ENCODE peak calls at places on chromosome 7, in seven cellular contexts. M is adrenal gland, Y is uterus, D is Peyer's patch, H is brain microvascular endothelial cell, E is A549, V is fibroblast of lung. I is an unnamed sample.

GRCh38 chr7:36691983-36692382 is 32.3 kb downstream of the AOAH start:
- DNase-seq in H (no peak), V (no peak), D (no peak), Y (no peak), E (no peak), M (no peak), I (no peak)

GRCh38 chr7:80225361-80225760 is 90.7 kb downstream of the GNAI1 start:
- DNase-seq in M (no peak), V (peak), Y (no peak), D (no peak), H (no peak), E (no peak), I (no peak)

GRCh38 chr7:26485421-26486019 is 193.9 kb downstream of the SNX10 start:
- DNase-seq in M (no peak), E (no peak), Y (peak), V (no peak), H (no peak), D (no peak), I (no peak)

GRCh38 chr7:149824748-149825566 is 13.2 kb upstream of the ZNF862 start:
- DNase-seq in M (no peak), H (no peak), E (no peak), Y (no peak), D (no peak), V (no peak), I (no peak)

GRCh38 chr7:117124585-117125220 is 171.4 kb downstream of the ST7 start:
- DNase-seq in D (peak), M (peak), E (peak), V (peak), H (peak), Y (peak), I (peak)

GRCh38 chr7:13980474-13980873 is 9.0 kb downstream of the ETV1 start:
- DNase-seq in V (no peak), Y (no peak), E (no peak), M (no peak), H (no peak), D (no peak), I (no peak)

GRCh38 chr7:95952851-95953250 is 180.5 kb downstream of the DYNC1I1 start:
- DNase-seq in D (no peak), V (no peak), M (no peak), Y (no peak), H (no peak), E (no peak), I (no peak)

GRCh38 chr7:2164646-2165045 is 68.1 kb downstream of the MAD1L1 start:
- DNase-seq in V (no peak), H (no peak), E (no peak), M (no peak), D (no peak), Y (no peak), I (no peak)

GRCh38 chr7:42603496-42603895 is 308.4 kb downstream of the C7orf25 start:
- DNase-seq in V (no peak), H (no peak), D (no peak), M (no peak), Y (no peak), E (no peak), I (no peak)

GRCh38 chr7:99126921-99127553 is 16.9 kb downstream of the SMURF1 start:
- DNase-seq in H (peak), D (no peak), E (no peak), Y (no peak), M (peak), V (no peak), I (no peak)

GRCh38 chr7:44980393-44981034 is 1.7 kb upstream of the MYO1G start:
- DNase-seq in Y (no peak), E (no peak), H (peak), M (no peak), D (peak), V (peak), I (no peak)

GRCh38 chr7:111587715-111588433 is 25.6 kb upstream of the IMMP2L start:
- DNase-seq in D (no peak), Y (no peak), V (peak), E (peak), M (no peak), H (peak), I (peak)

GRCh38 chr7:105853931-105854419 is 22.4 kb downstream of the ATXN7L1 start:
- DNase-seq in E (no peak), D (no peak), V (no peak), Y (no peak), H (no peak), M (no peak), I (no peak)

GRCh38 chr7:21338728-21339164 is 89.1 kb upstream of the SP4 start:
- DNase-seq in H (no peak), M (no peak), E (no peak), Y (no peak), V (no peak), D (no peak), I (no peak)

GRCh38 chr7:26440253-26440992 is 148.8 kb downstream of the SNX10 start:
- DNase-seq in V (no peak), E (no peak), D (no peak), M (no peak), H (no peak), Y (no peak), I (no peak)

GRCh38 chr7:138460649-138461607 is 869 bp downstream of the TRIM24 start:
- DNase-seq in D (peak), Y (peak), E (peak), M (peak), V (peak), H (peak), I (peak)

GRCh38 chr7:55063633-55064032 is 44.8 kb downstream of the EGFR start:
- DNase-seq in M (no peak), V (peak), E (no peak), Y (no peak), H (peak), D (no peak), I (no peak)

GRCh38 chr7:79461660-79462059 is 8.2 kb upstream of the MAGI2 start:
- DNase-seq in V (peak), E (peak), M (no peak), Y (no peak), H (peak), D (no peak), I (peak)

GRCh38 chr7:130793855-130794618 is 60.0 kb upstream of the KLF14 start:
- DNase-seq in D (no peak), H (peak), Y (no peak), V (peak), M (no peak), E (peak), I (peak)

GRCh38 chr7:132102942-132103341 is 473.3 kb downstream of the PLXNA4 start:
- DNase-seq in D (no peak), M (no peak), H (no peak), E (no peak), V (no peak), Y (no peak), I (no peak)

GRCh38 chr7:39633563-39634550 is 10.5 kb downstream of the RALA start:
- DNase-seq in Y (no peak), D (no peak), H (no peak), M (no peak), E (no peak), V (peak), I (no peak)

GRCh38 chr7:114695182-114695581 is 226.7 kb upstream of the MDFIC start:
- DNase-seq in M (no peak), D (no peak), H (no peak), V (no peak), Y (no peak), E (no peak), I (no peak)

GRCh38 chr7:100119701-100120517 is 475 bp downstream of the CNPY4 start:
- DNase-seq in Y (peak), M (peak), H (peak), E (peak), D (peak), V (peak), I (peak)

GRCh38 chr7:30911561-30911969 is at the start of gene AQP1:
- DNase-seq in M (no peak), D (no peak), H (no peak), Y (peak), V (peak), E (no peak), I (no peak)

GRCh38 chr7:28595779-28596178 is 183.5 kb downstream of the CREB5 start:
- DNase-seq in D (no peak), H (no peak), V (no peak), Y (no peak), E (no peak), M (no peak), I (no peak)

GRCh38 chr7:25851332-25852248 is 300.4 kb upstream of the NFE2L3 start:
- DNase-seq in D (peak), V (peak), M (peak), Y (peak), H (peak), E (peak), I (peak)

GRCh38 chr7:98724591-98724990 is 107.5 kb downstream of the NPTX2 start:
- DNase-seq in H (no peak), V (no peak), E (no peak), D (no peak), Y (no peak), M (no peak), I (no peak)

GRCh38 chr7:50202052-50202555 is 102.4 kb upstream of the IKZF1 start:
- DNase-seq in Y (no peak), V (no peak), E (no peak), D (no peak), H (no peak), M (no peak), I (no peak)

GRCh38 chr7:55500117-55500516 is 72.2 kb downstream of the VOPP1 start:
- DNase-seq in H (no peak), E (no peak), V (no peak), Y (no peak), M (no peak), D (no peak), I (no peak)

GRCh38 chr7:123534383-123535260 is at the start of gene IQUB:
- DNase-seq in D (peak), E (peak), Y (peak), M (peak), H (peak), V (peak), I (peak)

GRCh38 chr7:74429153-74429747 is 24.5 kb upstream of the GTF2IRD1 start:
- DNase-seq in Y (no peak), M (no peak), D (no peak), H (peak), E (peak), V (peak), I (no peak)

GRCh38 chr7:46784746-46785145 is 797.2 kb downstream of the TNS3 start:
- DNase-seq in M (no peak), H (peak), V (peak), D (no peak), E (peak), Y (no peak), I (peak)

GRCh38 chr7:24828871-24829661 is 71.8 kb upstream of the GSDME start:
- DNase-seq in Y (no peak), V (peak), E (no peak), H (peak), M (no peak), D (no peak), I (no peak)

GRCh38 chr7:24830440-24831050 is 73.3 kb upstream of the GSDME start:
- DNase-seq in H (no peak), M (no peak), E (no peak), D (no peak), Y (no peak), V (no peak), I (no peak)

GRCh38 chr7:24831240-24831639 is 74.0 kb upstream of the GSDME start:
- DNase-seq in V (peak), H (no peak), E (no peak), D (no peak), M (no peak), Y (no peak), I (no peak)

GRCh38 chr7:24827589-24827988 is 70.3 kb upstream of the GSDME start:
- DNase-seq in V (peak), D (no peak), Y (no peak), H (peak), E (no peak), M (no peak), I (no peak)

DNA sequence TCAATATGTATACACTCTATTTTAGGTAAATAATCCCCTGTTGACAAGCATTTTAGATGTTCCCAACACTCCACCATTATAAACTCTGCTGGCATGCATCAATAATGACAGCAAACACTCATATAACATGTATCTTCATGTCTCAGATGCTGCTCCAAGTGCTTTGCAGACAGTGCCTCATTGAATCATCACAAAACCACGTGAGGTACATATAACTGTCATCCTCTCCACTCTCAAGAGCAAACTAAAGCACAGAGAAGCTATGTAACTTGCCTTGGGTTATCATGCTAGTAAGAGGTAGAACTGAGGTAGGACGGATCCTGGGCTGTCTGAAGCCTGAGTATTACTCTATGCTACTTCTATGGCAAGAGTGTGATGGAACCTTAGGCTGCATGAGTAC is 72.5 kb upstream of the GSDME start:
- DNase-seq in M (no peak), H (peak), Y (no peak), V (peak), E (no peak), D (no peak), I (peak)
- H3K27ac ChIP-seq in M (no peak), H (peak), Y (no peak), V (no peak), E (no peak), D (no peak), I (peak)

DNA sequence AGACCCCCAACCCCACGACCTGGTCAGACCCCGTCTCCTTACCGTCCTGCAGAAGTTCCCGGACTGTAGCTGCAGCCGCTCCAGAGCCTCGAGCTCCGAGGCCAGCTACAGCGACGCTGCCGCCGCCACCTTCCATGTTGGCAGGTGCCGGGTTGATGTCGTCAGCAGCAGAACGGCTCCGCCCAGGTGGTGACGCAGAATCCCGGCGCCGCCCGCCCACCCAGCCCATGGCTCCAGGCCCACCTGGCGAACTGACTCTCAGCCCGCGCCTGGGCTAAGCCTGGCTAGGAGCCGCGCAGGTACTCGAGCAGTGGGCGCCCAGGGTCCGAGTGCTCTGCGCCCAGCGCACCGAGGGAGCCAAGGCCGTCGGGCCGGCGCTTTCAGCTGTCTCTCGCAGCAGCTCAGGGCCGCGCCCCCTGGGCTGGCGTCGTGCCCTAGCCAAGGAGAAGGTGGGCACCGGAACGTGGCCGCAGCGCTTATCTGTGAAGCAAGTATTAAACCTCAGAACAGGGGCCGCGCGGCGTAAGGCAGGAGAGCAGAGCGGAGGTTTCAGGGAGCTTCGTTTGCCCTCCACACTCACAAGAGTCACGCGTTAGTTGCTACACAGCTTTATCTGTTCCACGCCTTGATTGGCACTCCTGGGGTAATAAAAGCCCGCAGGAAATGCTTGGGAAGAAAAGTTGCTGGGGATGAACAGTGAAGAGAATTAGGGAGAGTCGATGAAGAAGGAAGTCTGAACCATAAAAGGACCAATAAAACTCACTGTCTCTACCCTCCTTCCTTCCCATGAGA is at the start of the genes COG5 and DUS4L:
- DNase-seq in Y (peak), M (peak), H (peak), E (peak), V (peak), D (peak), I (peak)
- TF ChIP-seq CTCF in Y (no peak), M (no peak), H (no peak), E (no peak), V (no peak), D (no peak), I (no peak)

GRCh38 chr7:5666361-5666760 is 115.1 kb downstream of the RNF216 start:
- DNase-seq in D (no peak), M (no peak), E (no peak), V (no peak), H (no peak), Y (no peak), I (no peak)
- H3K27ac ChIP-seq in D (no peak), M (no peak), E (no peak), V (no peak), H (no peak), Y (no peak), I (peak)

GRCh38 chr7:101235522-101235921 is 2.1 kb downstream of the CLDN15 start:
- DNase-seq in V (no peak), E (no peak), H (no peak), D (no peak), Y (no peak), M (no peak), I (no peak)

GRCh38 chr7:101234636-101235035 is 3.0 kb downstream of the CLDN15 start:
- DNase-seq in Y (no peak), V (no peak), M (no peak), D (no peak), E (no peak), H (no peak), I (no peak)

GRCh38 chr7:101233907-101234547 is 3.6 kb downstream of the CLDN15 start:
- DNase-seq in Y (no peak), D (no peak), E (no peak), M (no peak), H (no peak), V (no peak), I (no peak)

GRCh38 chr7:101236292-101236691 is 1.3 kb downstream of the CLDN15 start:
- DNase-seq in V (no peak), M (no peak), H (no peak), E (no peak), D (no peak), Y (no peak), I (no peak)

GRCh38 chr7:101235050-101235449 is 2.6 kb downstream of the CLDN15 start:
- DNase-seq in D (no peak), M (no peak), V (no peak), Y (no peak), E (peak), H (no peak), I (no peak)
- TF ChIP-seq CTCF in D (no peak), M (no peak), V (no peak), Y (no peak), E (peak), H (peak), I (peak)

GRCh38 chr7:10931161-10931560 is 42.5 kb upstream of the PHF14 start:
- DNase-seq in Y (no peak), M (no peak), D (no peak), E (no peak), H (no peak), V (no peak), I (no peak)
- H3K27ac ChIP-seq in Y (no peak), M (no peak), D (no peak), E (no peak), H (no peak), V (no peak), I (no peak)

GRCh38 chr7:158410720-158411119 is 176.9 kb downstream of the PTPRN2 start:
- DNase-seq in D (no peak), Y (no peak), M (no peak), H (no peak), E (no peak), V (no peak), I (no peak)
- TF ChIP-seq CTCF in D (no peak), Y (no peak), M (no peak), H (no peak), E (no peak), V (no peak), I (no peak)

DNA sequence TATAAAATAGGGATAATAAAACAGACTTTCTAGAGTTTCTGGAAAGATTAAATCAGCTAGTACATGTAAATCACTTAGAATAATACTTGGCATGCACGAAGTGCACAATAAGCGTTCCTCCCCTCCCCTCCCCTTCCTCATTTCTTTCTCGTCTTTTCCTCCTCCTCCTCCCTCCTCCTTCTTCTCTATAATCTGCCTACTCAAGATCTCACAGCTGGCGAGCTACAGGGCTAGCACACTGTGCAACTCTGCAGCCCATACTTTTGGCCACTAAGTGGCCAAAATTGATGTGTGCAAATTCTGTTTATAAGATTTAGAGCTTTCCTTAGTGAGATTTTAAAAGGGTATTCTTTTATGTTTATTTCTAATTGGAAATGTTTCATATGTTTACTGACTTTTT is 565.3 kb downstream of the PHTF2 start:
- DNase-seq in M (no peak), D (no peak), E (no peak), V (no peak), H (no peak), Y (no peak), I (no peak)
- H3K27ac ChIP-seq in M (no peak), D (no peak), E (no peak), V (no peak), H (no peak), Y (no peak), I (no peak)

GRCh38 chr7:127886248-127886647 is 145.0 kb downstream of the LRRC4 start:
- DNase-seq in H (no peak), M (no peak), D (no peak), Y (no peak), E (no peak), V (no peak), I (no peak)

GRCh38 chr7:127882313-127882920 is 148.8 kb downstream of the LRRC4 start:
- DNase-seq in V (no peak), D (no peak), H (no peak), Y (no peak), E (no peak), M (no peak), I (no peak)

GRCh38 chr7:127885222-127885772 is 145.9 kb downstream of the LRRC4 start:
- DNase-seq in V (no peak), E (no peak), Y (no peak), M (no peak), H (no peak), D (no peak), I (no peak)

GRCh38 chr7:127885843-127886242 is 145.4 kb downstream of the LRRC4 start:
- DNase-seq in E (no peak), Y (no peak), M (peak), D (no peak), V (peak), H (peak), I (no peak)

DNA sequence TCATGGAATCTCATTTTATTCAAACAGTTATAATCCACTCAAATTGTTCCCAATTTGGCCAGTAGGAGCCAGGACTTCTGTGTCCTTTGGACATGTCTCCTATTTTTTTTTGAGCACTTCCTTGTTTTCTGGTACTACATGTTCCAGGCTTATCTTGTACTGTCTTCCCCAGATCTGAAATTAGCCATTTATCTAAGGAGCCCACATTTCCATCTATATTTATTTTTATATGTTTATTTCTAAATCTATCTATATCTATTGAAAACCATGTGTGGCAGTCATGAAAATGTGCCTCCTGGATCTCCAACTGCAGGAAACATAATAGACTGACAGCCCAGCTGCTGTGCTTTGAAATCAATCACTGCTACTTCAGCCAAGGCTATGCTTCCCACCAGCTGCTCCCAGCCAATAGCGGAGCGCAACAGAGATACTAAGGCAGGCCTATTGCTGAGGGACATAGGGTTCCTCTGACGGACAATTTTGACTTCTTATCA is 147.1 kb downstream of the LRRC4 start:
- DNase-seq in H (no peak), V (no peak), M (no peak), E (no peak), D (no peak), Y (no peak), I (no peak)
- TF ChIP-seq CTCF in H (no peak), V (no peak), M (peak), E (no peak), D (no peak), Y (no peak), I (no peak)